ENCODE peak calls at places on chromosomes 12 and 14, in four cellular contexts. E is K562, V is HL-60, N is GM12878. G is an unnamed sample.

GRCh38 chr12:51371295-51371953 is 19.8 kb downstream of the GALNT6 start:
- DNase-seq in E (no peak), V (no peak), N (no peak), G (no peak)

GRCh38 chr14:34994668-34995067 is 11.9 kb downstream of the SRP54 start:
- DNase-seq in E (no peak), V (no peak), N (no peak), G (no peak)

GRCh38 chr14:93246534-93246933 is 39.5 kb downstream of the UBR7 start:
- DNase-seq in E (no peak), V (no peak), N (no peak), G (no peak)

GRCh38 chr14:68662395-68662794 is 130.5 kb downstream of the ZFP36L1 start:
- DNase-seq in E (no peak), V (no peak), N (no peak), G (no peak)

GRCh38 chr12:26100966-26101744 is 23.7 kb downstream of the BHLHE41 start:
- DNase-seq in E (no peak), V (no peak), N (no peak), G (no peak)

GRCh38 chr12:5030066-5030465 is 13.6 kb upstream of the KCNA5 start:
- DNase-seq in E (no peak), V (no peak), N (no peak), G (no peak)

GRCh38 chr12:3041558-3042164 is 35.5 kb upstream of the TSPAN9 start:
- DNase-seq in E (peak), V (peak), N (peak), G (peak)

GRCh38 chr14:89947344-89947743 is 7.2 kb downstream of the EFCAB11 start:
- DNase-seq in E (no peak), V (no peak), N (no peak), G (no peak)

GRCh38 chr14:81062816-81063215 is 107.4 kb downstream of the TSHR start:
- DNase-seq in E (peak), V (no peak), N (peak), G (no peak)

GRCh38 chr12:78398750-78399149 is 465.8 kb upstream of the SYT1 start:
- DNase-seq in E (no peak), V (no peak), N (no peak), G (no peak)

GRCh38 chr12:53838978-53839377 is 87.2 kb upstream of the CISTR start:
- DNase-seq in E (no peak), V (no peak), N (no peak), G (no peak)

GRCh38 chr12:107200394-107200793 is 107.0 kb upstream of the CRY1 start:
- DNase-seq in E (no peak), V (no peak), N (no peak), G (no peak)

GRCh38 chr12:69106482-69107118 is 132.8 kb upstream of the CPSF6 start:
- DNase-seq in E (no peak), V (no peak), N (no peak), G (no peak)

GRCh38 chr12:21998782-21999181 is 47.2 kb upstream of the CMAS start:
- DNase-seq in E (no peak), V (no peak), N (no peak), G (no peak)

GRCh38 chr12:26195641-26196423 is 459 bp downstream of the SSPN start:
- DNase-seq in E (no peak), V (peak), N (no peak), G (peak)

GRCh38 chr14:69291891-69292586 is 32.1 kb downstream of the GALNT16 start:
- DNase-seq in E (no peak), V (no peak), N (no peak), G (no peak)

GRCh38 chr12:51388066-51388799 is 3.0 kb downstream of the GALNT6 start:
- DNase-seq in E (peak), V (peak), N (no peak), G (no peak)

DNA sequence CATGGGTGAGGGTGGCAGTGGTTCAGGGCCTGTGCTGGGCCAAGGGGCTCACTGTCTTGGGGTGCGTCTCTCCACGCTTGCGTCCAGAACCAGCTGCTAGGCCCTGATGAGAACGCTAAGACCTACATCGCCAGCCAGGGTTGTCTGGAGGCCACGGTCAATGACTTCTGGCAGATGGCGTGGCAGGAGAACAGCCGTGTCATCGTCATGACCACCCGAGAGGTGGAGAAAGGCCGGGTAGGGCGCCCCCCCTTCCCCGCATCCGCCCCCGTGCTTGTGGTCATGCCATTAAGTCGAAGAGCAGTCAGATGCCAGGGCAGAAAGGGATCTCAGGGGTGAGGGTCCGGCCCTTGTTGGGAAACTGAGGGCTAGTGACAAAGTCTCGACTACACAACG is 5.2 kb downstream of the PTPN6 start:
- DNase-seq in E (no peak), V (no peak), N (no peak), G (no peak)
- TF ChIP-seq SPI1 in E (no peak), V (no peak), N (no peak), G (no peak)

DNA sequence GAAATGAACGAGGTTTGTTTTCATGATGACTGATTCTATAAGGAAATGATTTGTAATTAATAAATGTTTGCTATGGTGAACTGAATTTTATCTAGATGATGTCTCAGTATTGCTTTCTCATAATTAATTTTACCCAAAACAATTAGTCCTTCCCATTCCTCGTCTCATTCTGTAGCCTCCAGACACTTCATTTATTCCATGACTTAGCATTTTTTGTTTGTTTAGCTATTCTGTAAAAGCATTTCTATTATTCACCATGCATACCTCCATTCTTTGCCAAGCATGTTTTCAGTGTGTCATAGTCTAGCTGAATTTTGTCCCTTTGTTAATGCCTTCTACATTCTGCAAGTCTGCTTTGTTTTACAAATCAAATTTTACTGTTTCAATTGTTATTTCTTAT is 137.4 kb upstream of the RPL10L start:
- DNase-seq in E (no peak), V (no peak), N (no peak), G (no peak)
- TF ChIP-seq SPI1 in E (no peak), V (no peak), N (no peak), G (no peak)

DNA sequence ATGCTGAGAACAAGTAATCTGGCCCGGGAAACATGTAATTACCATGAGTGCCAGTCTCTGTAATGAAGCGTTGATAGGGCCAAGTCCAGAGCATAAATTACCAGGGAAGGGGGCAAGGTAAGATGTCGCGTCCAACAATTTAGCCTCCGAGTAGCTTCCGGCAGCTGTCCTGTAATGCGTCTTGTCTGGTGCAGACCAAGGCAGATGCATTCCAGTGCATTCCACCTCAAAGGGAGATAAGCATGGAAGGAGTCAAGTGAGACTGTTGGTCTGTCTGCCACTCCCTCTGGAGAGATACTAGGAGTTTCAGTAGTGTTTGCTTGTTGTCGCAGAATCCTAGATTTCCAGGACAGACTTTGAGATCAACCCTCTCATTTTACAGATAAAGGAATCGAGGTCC is 218.3 kb downstream of the AACS start:
- DNase-seq in E (no peak), V (no peak), N (no peak), G (no peak)
- TF ChIP-seq SPI1 in E (no peak), V (no peak), N (no peak), G (no peak)

DNA sequence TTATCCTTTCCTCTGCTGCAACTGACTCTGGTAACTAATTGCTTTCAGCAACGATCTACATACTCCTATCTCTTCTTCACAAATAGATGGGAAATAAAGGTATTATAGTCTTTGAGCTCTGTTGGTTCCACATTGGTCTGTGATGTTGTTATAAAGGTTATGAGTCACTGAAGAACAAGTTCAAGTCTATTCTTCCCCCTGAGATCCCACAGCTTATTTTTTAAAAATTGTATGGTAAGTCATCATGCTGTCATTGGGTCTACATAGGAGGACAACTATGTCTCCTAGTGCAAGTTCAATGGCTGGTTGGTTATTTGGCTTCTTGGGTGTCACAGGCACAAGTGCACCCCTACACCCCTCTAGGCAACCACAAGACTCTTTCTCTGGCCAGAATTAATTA is 49.6 kb upstream of the PTCSC3 start:
- DNase-seq in E (no peak), V (no peak), N (no peak), G (no peak)
- TF ChIP-seq SPI1 in E (no peak), V (no peak), N (no peak), G (no peak)

GRCh38 chr12:109963330-109963729 is 32.8 kb downstream of the GIT2 start:
- DNase-seq in E (no peak), V (no peak), N (no peak), G (no peak)

GRCh38 chr12:109966531-109966930 is 29.6 kb downstream of the GIT2 start:
- DNase-seq in E (no peak), V (no peak), N (no peak), G (no peak)

GRCh38 chr12:109961612-109962011 is 34.6 kb downstream of the GIT2 start:
- DNase-seq in E (no peak), V (no peak), N (no peak), G (no peak)

GRCh38 chr12:109962388-109962787 is 33.8 kb downstream of the GIT2 start:
- DNase-seq in E (no peak), V (no peak), N (no peak), G (no peak)

GRCh38 chr12:109963743-109964429 is 32.3 kb downstream of the GIT2 start:
- DNase-seq in E (no peak), V (no peak), N (no peak), G (no peak)
- TF ChIP-seq SPI1 in E (no peak), V (no peak), N (no peak), G (no peak)

GRCh38 chr12:104359216-104359615 is 55.7 kb downstream of the EID3 start:
- DNase-seq in E (no peak), V (no peak), N (no peak), G (no peak)

GRCh38 chr12:104356231-104357115 is 52.9 kb downstream of the EID3 start:
- DNase-seq in E (no peak), V (no peak), N (no peak), G (no peak)

GRCh38 chr12:104360157-104360556 is 56.6 kb downstream of the EID3 start:
- DNase-seq in E (no peak), V (no peak), N (no peak), G (no peak)

GRCh38 chr12:104357431-104357952 is 54.0 kb downstream of the EID3 start:
- DNase-seq in E (no peak), V (no peak), N (no peak), G (no peak)

GRCh38 chr12:104358353-104359003 is 54.9 kb downstream of the EID3 start:
- DNase-seq in E (peak), V (peak), N (peak), G (peak)
- TF ChIP-seq SPI1 in E (peak), V (peak), N (peak), G (peak)

DNA sequence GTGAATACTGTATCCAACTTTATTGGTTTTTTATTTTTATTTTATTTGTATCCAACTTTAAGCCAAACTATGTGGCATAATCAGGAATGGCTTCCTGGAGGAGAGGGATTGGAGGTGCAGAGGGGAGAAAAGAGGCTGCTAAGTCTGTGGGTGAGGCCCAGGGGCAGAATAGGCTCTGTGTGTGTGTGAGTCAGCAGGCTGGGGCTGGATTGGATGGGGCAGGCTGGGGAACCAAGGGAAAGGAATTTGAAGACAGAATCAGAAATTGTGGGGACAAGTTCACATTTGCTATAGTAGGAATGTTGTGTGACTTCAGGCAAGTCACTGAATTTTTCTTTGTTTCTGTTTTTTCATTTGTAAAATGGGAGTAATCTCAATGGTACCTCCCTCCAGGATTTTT is 12.8 kb upstream of the RILPL1 start:
- DNase-seq in E (no peak), V (no peak), N (no peak), G (no peak)
- TF ChIP-seq SPI1 in E (no peak), V (no peak), N (no peak), G (no peak)

DNA sequence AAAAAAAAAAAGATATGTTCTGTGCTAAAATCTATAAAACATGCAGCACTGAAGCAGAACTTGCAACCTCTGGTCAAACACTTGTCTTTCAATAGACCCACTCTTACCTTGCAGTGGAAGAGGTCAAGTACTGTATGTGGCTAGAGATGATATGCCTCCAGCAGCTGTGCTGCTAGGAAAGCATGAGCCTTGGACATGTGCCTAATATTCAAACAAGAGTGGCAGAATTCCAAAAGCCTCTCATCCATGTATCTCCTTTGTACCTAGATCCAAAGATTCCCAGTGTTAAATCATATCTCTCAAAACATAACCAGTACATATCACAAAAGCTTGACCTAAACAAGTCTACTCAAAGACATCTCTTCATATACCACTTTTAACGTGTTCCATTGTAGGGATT is 105.0 kb upstream of the CPNE8 start:
- DNase-seq in E (no peak), V (no peak), N (no peak), G (no peak)
- TF ChIP-seq SPI1 in E (no peak), V (no peak), N (no peak), G (no peak)

DNA sequence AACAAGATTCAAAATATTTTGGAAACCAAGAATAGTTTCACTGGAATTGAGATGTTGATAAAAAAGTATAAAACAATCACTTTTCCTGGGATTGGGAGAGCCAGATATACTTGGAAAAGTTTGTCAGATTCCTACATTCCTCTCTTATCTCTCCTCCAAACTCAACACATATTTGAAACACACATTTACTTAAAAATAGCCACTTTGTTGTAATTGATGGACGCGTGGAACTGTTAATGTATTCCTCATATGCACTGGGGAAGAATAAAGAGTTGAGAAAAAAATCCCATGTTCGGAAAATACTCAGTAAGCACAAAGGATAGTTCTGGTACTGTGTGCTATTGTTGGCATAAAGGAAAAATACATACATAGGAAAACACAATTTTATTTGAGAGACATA is 195.6 kb upstream of the FLRT2 start:
- DNase-seq in E (no peak), V (no peak), N (no peak), G (no peak)
- TF ChIP-seq SPI1 in E (no peak), V (no peak), N (no peak), G (no peak)